ENCODE peak calls at places on chromosome 19, in four cellular contexts. Z, X, G and B are unnamed samples.

GRCh38 chr19:45492627-45493470 is 4.0 kb downstream of the RTN2 start:
- DNase-seq in G (no peak), Z (no peak), X (no peak), B (peak)

GRCh38 chr19:50414850-50415660 is 3.7 kb upstream of the SPIB start:
- DNase-seq in X (peak), Z (peak), G (peak), B (peak)

GRCh38 chr19:38213911-38214625 is 10.0 kb downstream of the DPF1 start:
- DNase-seq in Z (peak), X (peak), G (no peak), B (no peak)

GRCh38 chr19:44447864-44448674 is at the start of gene ZNF229:
- DNase-seq in Z (peak), G (peak), X (peak), B (peak)

GRCh38 chr19:36489920-36490415 is 607 bp upstream of the ZNF566 start:
- DNase-seq in Z (peak), X (no peak), G (no peak), B (no peak)

GRCh38 chr19:8486661-8487136 is 15.7 kb downstream of the PRAM1 start:
- DNase-seq in X (no peak), G (no peak), Z (no peak), B (no peak)

GRCh38 chr19:4504297-4504701 is 14.0 kb downstream of the PLIN4 start:
- DNase-seq in Z (no peak), G (no peak), X (peak), B (no peak)

GRCh38 chr19:23118400-23118799 is 1.6 kb downstream of the ZNF730 start:
- DNase-seq in G (no peak), Z (no peak), X (no peak), B (peak)

GRCh38 chr19:40735003-40735771 is 15.1 kb downstream of the ACTMAP start:
- DNase-seq in G (no peak), X (no peak), Z (no peak), B (no peak)

GRCh38 chr19:46015080-46015960 is 7.5 kb downstream of the PGLYRP1 start:
- DNase-seq in G (peak), X (no peak), Z (peak), B (peak)

GRCh38 chr19:5692785-5693194 is 2.7 kb downstream of the RPL36 start:
- DNase-seq in Z (no peak), X (no peak), G (no peak), B (no peak)

GRCh38 chr19:33718668-33719259 is 77.9 kb upstream of the KCTD15 start:
- DNase-seq in X (no peak), G (no peak), Z (no peak), B (no peak)

GRCh38 chr19:49847731-49848696 is 2.9 kb upstream of the PTOV1 start:
- DNase-seq in X (no peak), Z (peak), G (no peak), B (no peak)

GRCh38 chr19:41998246-41999020 is 4.4 kb upstream of the ATP1A3 start:
- DNase-seq in G (peak), Z (peak), X (no peak), B (peak)